ENCODE peak calls at places on chromosomes 12 and 14, in six cellular contexts. One of them, this sample, is unnamed.

GRCh38 chr12:70443274-70443673 is 77.2 kb downstream of the KCNMB4 start:
- DNase-seq in H1: no peak
- DNase-seq in NB4: no peak
- DNase-seq in testis: no peak
- DNase-seq in GM12878: no peak
- DNase-seq in A549: no peak
- DNase-seq in this sample: no peak

GRCh38 chr12:91846466-91847055 is 299.1 kb downstream of the BTG1 start:
- DNase-seq in testis: no peak
- DNase-seq in NB4: no peak
- DNase-seq in H1: no peak
- DNase-seq in A549: no peak
- DNase-seq in GM12878: no peak
- DNase-seq in this sample: no peak

GRCh38 chr12:18148961-18149360 is 59.0 kb upstream of the RERGL start:
- DNase-seq in A549: no peak
- DNase-seq in NB4: no peak
- DNase-seq in H1: no peak
- DNase-seq in GM12878: no peak
- DNase-seq in testis: no peak
- DNase-seq in this sample: no peak

GRCh38 chr12:49502590-49502989 is 36.2 kb upstream of the KCNH3 start:
- DNase-seq in H1: no peak
- DNase-seq in GM12878: no peak
- DNase-seq in A549: no peak
- DNase-seq in NB4: no peak
- DNase-seq in testis: no peak
- DNase-seq in this sample: no peak

GRCh38 chr14:51039285-51039684 is 55.6 kb downstream of the TRIM9 start:
- DNase-seq in A549: no peak
- DNase-seq in H1: no peak
- DNase-seq in NB4: peak; percentile 41
- DNase-seq in testis: no peak
- DNase-seq in GM12878: no peak
- DNase-seq in this sample: no peak

GRCh38 chr12:124148481-124148880 is 146.4 kb upstream of the RFLNA start:
- DNase-seq in H1: no peak
- DNase-seq in testis: no peak
- DNase-seq in NB4: no peak
- DNase-seq in A549: no peak
- DNase-seq in GM12878: no peak
- DNase-seq in this sample: no peak

GRCh38 chr12:6783828-6784227 is 5.5 kb upstream of the CD4 start:
- DNase-seq in NB4: no peak
- DNase-seq in A549: no peak
- DNase-seq in testis: no peak
- DNase-seq in GM12878: no peak
- DNase-seq in H1: no peak
- DNase-seq in this sample: no peak

GRCh38 chr12:3973269-3973884 is 100.2 kb upstream of the PARP11 start:
- DNase-seq in H1: no peak
- DNase-seq in NB4: no peak
- DNase-seq in GM12878: no peak
- DNase-seq in A549: no peak
- DNase-seq in testis: no peak
- DNase-seq in this sample: no peak

GRCh38 chr12:108690799-108691153 is 40.5 kb downstream of the CORO1C start:
- DNase-seq in testis: no peak
- DNase-seq in A549: no peak
- DNase-seq in NB4: no peak
- DNase-seq in H1: no peak
- DNase-seq in GM12878: no peak
- DNase-seq in this sample: no peak

GRCh38 chr14:98136019-98136418 is 1136.0 kb downstream of the BCL11B start:
- DNase-seq in H1: no peak
- DNase-seq in GM12878: no peak
- DNase-seq in testis: no peak
- DNase-seq in A549: no peak
- DNase-seq in NB4: no peak
- DNase-seq in this sample: no peak

GRCh38 chr12:12999959-13000615 is at the start of gene HEBP1:
- DNase-seq in NB4: peak; percentile 91
- DNase-seq in H1: no peak
- DNase-seq in GM12878: peak; percentile 16
- DNase-seq in testis: peak; percentile 97
- DNase-seq in A549: peak; percentile 90
- DNase-seq in this sample: peak; percentile 96
- TF ChIP-seq POLR2A in NB4: peak; percentile 67
- TF ChIP-seq POLR2A in H1: peak; percentile 71
- TF ChIP-seq POLR2A in GM12878: peak; percentile 52
- TF ChIP-seq POLR2A in testis: peak; percentile 45
- TF ChIP-seq POLR2A in A549: peak; percentile 98
- TF ChIP-seq POLR2A in this sample: no peak

GRCh38 chr12:118357327-118358007 is 15.2 kb downstream of the TAOK3 start:
- DNase-seq in GM12878: peak; percentile 62
- DNase-seq in H1: no peak
- DNase-seq in testis: no peak
- DNase-seq in A549: peak; percentile 56
- DNase-seq in NB4: peak; percentile 93
- DNase-seq in this sample: peak; percentile 51
- TF ChIP-seq CTCF in GM12878: peak; percentile 34
- TF ChIP-seq CTCF in H1: no peak
- TF ChIP-seq CTCF in testis: no peak
- TF ChIP-seq CTCF in A549: peak; percentile 39
- TF ChIP-seq CTCF in NB4: peak; percentile 42
- TF ChIP-seq CTCF in this sample: no peak

GRCh38 chr12:56715798-56716197 is 9.3 kb downstream of the NACA start:
- DNase-seq in A549: no peak
- DNase-seq in testis: no peak
- DNase-seq in NB4: no peak
- DNase-seq in H1: no peak
- DNase-seq in GM12878: no peak
- DNase-seq in this sample: no peak
- TF ChIP-seq POLR2A in A549: no peak
- TF ChIP-seq POLR2A in testis: no peak
- TF ChIP-seq POLR2A in NB4: no peak
- TF ChIP-seq POLR2A in H1: no peak
- TF ChIP-seq POLR2A in GM12878: peak; percentile 23
- TF ChIP-seq POLR2A in this sample: no peak

GRCh38 chr12:5344131-5344530 is 87.8 kb upstream of the NTF3 start:
- DNase-seq in testis: no peak
- DNase-seq in NB4: no peak
- DNase-seq in GM12878: no peak
- DNase-seq in A549: no peak
- DNase-seq in H1: no peak
- DNase-seq in this sample: no peak

GRCh38 chr12:5348057-5348456 is 83.9 kb upstream of the NTF3 start:
- DNase-seq in GM12878: no peak
- DNase-seq in A549: no peak
- DNase-seq in testis: no peak
- DNase-seq in H1: no peak
- DNase-seq in NB4: no peak
- DNase-seq in this sample: no peak

GRCh38 chr12:5348491-5348890 is 83.4 kb upstream of the NTF3 start:
- DNase-seq in GM12878: no peak
- DNase-seq in A549: no peak
- DNase-seq in H1: no peak
- DNase-seq in NB4: no peak
- DNase-seq in testis: no peak
- DNase-seq in this sample: no peak

GRCh38 chr12:5343711-5344110 is 88.2 kb upstream of the NTF3 start:
- DNase-seq in GM12878: no peak
- DNase-seq in H1: no peak
- DNase-seq in NB4: no peak
- DNase-seq in A549: no peak
- DNase-seq in testis: no peak
- DNase-seq in this sample: no peak

DNA sequence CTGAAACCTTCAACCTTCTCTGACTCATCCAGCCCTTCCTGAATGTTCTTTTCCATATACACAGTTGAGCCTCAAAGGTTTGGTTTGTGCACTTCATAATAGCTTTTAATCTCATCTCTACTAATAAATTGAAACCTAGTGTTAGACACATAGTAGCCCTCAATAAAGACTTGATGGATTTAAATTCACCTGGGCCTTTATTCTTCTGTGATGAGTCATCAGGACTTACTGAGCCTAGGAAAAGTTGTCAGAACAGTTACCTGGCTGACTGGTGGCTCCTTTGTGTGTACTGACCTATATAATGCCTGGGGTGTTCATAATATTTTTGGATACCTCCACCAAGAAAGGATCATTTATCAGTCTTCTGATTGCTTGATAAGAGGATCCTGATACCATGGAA is 86.4 kb upstream of the NTF3 start:
- DNase-seq in GM12878: no peak
- DNase-seq in testis: no peak
- DNase-seq in H1: no peak
- DNase-seq in A549: no peak
- DNase-seq in NB4: no peak
- DNase-seq in this sample: no peak
- TF ChIP-seq CTCF in GM12878: no peak
- TF ChIP-seq CTCF in testis: no peak
- TF ChIP-seq CTCF in H1: no peak
- TF ChIP-seq CTCF in A549: no peak
- TF ChIP-seq CTCF in NB4: no peak
- TF ChIP-seq CTCF in this sample: no peak

GRCh38 chr14:68822132-68822651 is 29.3 kb upstream of the ZFP36L1 start:
- DNase-seq in H1: no peak
- DNase-seq in A549: no peak
- DNase-seq in testis: no peak
- DNase-seq in NB4: no peak
- DNase-seq in GM12878: peak; percentile 91
- DNase-seq in this sample: no peak
- TF ChIP-seq POLR2A in H1: no peak
- TF ChIP-seq POLR2A in A549: no peak
- TF ChIP-seq POLR2A in testis: no peak
- TF ChIP-seq POLR2A in NB4: no peak
- TF ChIP-seq POLR2A in GM12878: peak; percentile 87
- TF ChIP-seq POLR2A in this sample: no peak

GRCh38 chr12:751192-751827 is 1.1 kb upstream of the WNK1 start:
- DNase-seq in testis: peak; percentile 96
- DNase-seq in H1: peak; percentile 94
- DNase-seq in A549: peak; percentile 94
- DNase-seq in NB4: peak; percentile 99
- DNase-seq in GM12878: peak; percentile 94
- DNase-seq in this sample: peak; percentile 93

GRCh38 chr12:754238-754816 is 1.9 kb downstream of the WNK1 start:
- DNase-seq in NB4: peak; percentile 18
- DNase-seq in GM12878: no peak
- DNase-seq in testis: peak; percentile 23
- DNase-seq in H1: no peak
- DNase-seq in A549: no peak
- DNase-seq in this sample: peak; percentile 54

GRCh38 chr12:753401-754237 is 1.2 kb downstream of the WNK1 start:
- DNase-seq in testis: peak; percentile 41
- DNase-seq in A549: no peak
- DNase-seq in H1: no peak
- DNase-seq in NB4: peak; percentile 77
- DNase-seq in GM12878: no peak
- DNase-seq in this sample: peak; percentile 61

GRCh38 chr12:751828-752672 is at the start of gene WNK1:
- DNase-seq in H1: peak; percentile 92
- DNase-seq in testis: peak; percentile 99
- DNase-seq in GM12878: peak; percentile 93
- DNase-seq in A549: peak; percentile 99
- DNase-seq in NB4: peak; percentile 97
- DNase-seq in this sample: peak; percentile 97

GRCh38 chr12:752673-753400 is 458 bp downstream of the WNK1 start:
- DNase-seq in testis: peak; percentile 45
- DNase-seq in A549: no peak
- DNase-seq in H1: no peak
- DNase-seq in GM12878: no peak
- DNase-seq in NB4: peak; percentile 71
- DNase-seq in this sample: peak; percentile 81
- TF ChIP-seq CTCF in testis: no peak
- TF ChIP-seq CTCF in A549: no peak
- TF ChIP-seq CTCF in H1: no peak
- TF ChIP-seq CTCF in GM12878: no peak
- TF ChIP-seq CTCF in NB4: no peak
- TF ChIP-seq CTCF in this sample: no peak